ENCODE peak calls at places on chromosomes 16 and 17, in eight cellular contexts. One of them, this sample, is unnamed.

GRCh38 chr16:74901606-74902005 is 83.3 kb downstream of the WDR59 start:
- DNase-seq in activated T-helper 1 cell treated with anti-CD3 and anti-CD28 coated beads, Interleukin-2, amount 50 U/mL, for 16 hours: no peak
- DNase-seq in NCI-H1436: no peak
- DNase-seq in T-helper 2 cell: no peak
- DNase-seq in HFFc6: no peak
- DNase-seq in nucleus accumbens: no peak
- DNase-seq in NCI-H1048: no peak
- DNase-seq in GM03348: no peak
- DNase-seq in this sample: no peak

GRCh38 chr16:3529175-3529574 is 28.4 kb downstream of the CLUAP1 start:
- DNase-seq in NCI-H1436: no peak
- DNase-seq in nucleus accumbens: no peak
- DNase-seq in HFFc6: no peak
- DNase-seq in T-helper 2 cell: no peak
- DNase-seq in GM03348: no peak
- DNase-seq in activated T-helper 1 cell treated with anti-CD3 and anti-CD28 coated beads, Interleukin-2, amount 50 U/mL, for 16 hours: no peak
- DNase-seq in NCI-H1048: no peak
- DNase-seq in this sample: no peak

GRCh38 chr17:42387663-42388380 is 420 bp downstream of the STAT3 start:
- DNase-seq in activated T-helper 1 cell treated with anti-CD3 and anti-CD28 coated beads, Interleukin-2, amount 50 U/mL, for 16 hours: peak
- DNase-seq in nucleus accumbens: no peak
- DNase-seq in NCI-H1436: no peak
- DNase-seq in GM03348: peak
- DNase-seq in NCI-H1048: no peak
- DNase-seq in HFFc6: no peak
- DNase-seq in T-helper 2 cell: peak
- DNase-seq in this sample: peak

GRCh38 chr17:15999974-16000827 is 577 bp downstream of the TTC19 start:
- DNase-seq in GM03348: peak
- DNase-seq in nucleus accumbens: no peak
- DNase-seq in NCI-H1436: no peak
- DNase-seq in HFFc6: peak
- DNase-seq in activated T-helper 1 cell treated with anti-CD3 and anti-CD28 coated beads, Interleukin-2, amount 50 U/mL, for 16 hours: no peak
- DNase-seq in T-helper 2 cell: no peak
- DNase-seq in NCI-H1048: no peak
- DNase-seq in this sample: peak

GRCh38 chr16:66905633-66906539 is 12.8 kb downstream of the CDH16 start:
- DNase-seq in GM03348: no peak
- DNase-seq in activated T-helper 1 cell treated with anti-CD3 and anti-CD28 coated beads, Interleukin-2, amount 50 U/mL, for 16 hours: no peak
- DNase-seq in nucleus accumbens: no peak
- DNase-seq in HFFc6: no peak
- DNase-seq in NCI-H1048: peak
- DNase-seq in T-helper 2 cell: no peak
- DNase-seq in NCI-H1436: peak
- DNase-seq in this sample: no peak

GRCh38 chr17:81832608-81833159 is 407 bp downstream of the MCRIP1 start:
- DNase-seq in T-helper 2 cell: peak
- DNase-seq in GM03348: peak
- DNase-seq in NCI-H1436: no peak
- DNase-seq in nucleus accumbens: no peak
- DNase-seq in activated T-helper 1 cell treated with anti-CD3 and anti-CD28 coated beads, Interleukin-2, amount 50 U/mL, for 16 hours: peak
- DNase-seq in NCI-H1048: peak
- DNase-seq in HFFc6: peak
- DNase-seq in this sample: peak

GRCh38 chr17:61713035-61713434 is 122.0 kb upstream of the NACA2 start:
- DNase-seq in T-helper 2 cell: no peak
- DNase-seq in activated T-helper 1 cell treated with anti-CD3 and anti-CD28 coated beads, Interleukin-2, amount 50 U/mL, for 16 hours: no peak
- DNase-seq in NCI-H1048: no peak
- DNase-seq in HFFc6: no peak
- DNase-seq in nucleus accumbens: no peak
- DNase-seq in NCI-H1436: no peak
- DNase-seq in GM03348: no peak
- DNase-seq in this sample: no peak

GRCh38 chr16:73301984-73302383 is 254.1 kb upstream of the ZFHX3 start:
- DNase-seq in GM03348: no peak
- DNase-seq in HFFc6: no peak
- DNase-seq in activated T-helper 1 cell treated with anti-CD3 and anti-CD28 coated beads, Interleukin-2, amount 50 U/mL, for 16 hours: no peak
- DNase-seq in NCI-H1436: no peak
- DNase-seq in NCI-H1048: no peak
- DNase-seq in T-helper 2 cell: no peak
- DNase-seq in nucleus accumbens: no peak
- DNase-seq in this sample: no peak

GRCh38 chr16:67530013-67530939 is 1.6 kb downstream of the RIPOR1 start:
- DNase-seq in NCI-H1048: no peak
- DNase-seq in T-helper 2 cell: no peak
- DNase-seq in GM03348: peak
- DNase-seq in nucleus accumbens: peak
- DNase-seq in NCI-H1436: no peak
- DNase-seq in activated T-helper 1 cell treated with anti-CD3 and anti-CD28 coated beads, Interleukin-2, amount 50 U/mL, for 16 hours: no peak
- DNase-seq in HFFc6: peak
- DNase-seq in this sample: peak

GRCh38 chr16:1791256-1791942 is 2.1 kb downstream of the IGFALS start:
- DNase-seq in nucleus accumbens: no peak
- DNase-seq in NCI-H1436: no peak
- DNase-seq in NCI-H1048: no peak
- DNase-seq in GM03348: no peak
- DNase-seq in activated T-helper 1 cell treated with anti-CD3 and anti-CD28 coated beads, Interleukin-2, amount 50 U/mL, for 16 hours: no peak
- DNase-seq in HFFc6: no peak
- DNase-seq in T-helper 2 cell: no peak
- DNase-seq in this sample: no peak

GRCh38 chr17:40019140-40019991 is 4.1 kb downstream of the CSF3 start:
- DNase-seq in nucleus accumbens: no peak
- DNase-seq in GM03348: peak
- DNase-seq in T-helper 2 cell: no peak
- DNase-seq in activated T-helper 1 cell treated with anti-CD3 and anti-CD28 coated beads, Interleukin-2, amount 50 U/mL, for 16 hours: no peak
- DNase-seq in HFFc6: peak
- DNase-seq in NCI-H1436: no peak
- DNase-seq in NCI-H1048: no peak
- DNase-seq in this sample: peak

GRCh38 chr17:72145972-72146755 is 25.3 kb downstream of the SOX9 start:
- DNase-seq in nucleus accumbens: no peak
- DNase-seq in activated T-helper 1 cell treated with anti-CD3 and anti-CD28 coated beads, Interleukin-2, amount 50 U/mL, for 16 hours: no peak
- DNase-seq in T-helper 2 cell: no peak
- DNase-seq in NCI-H1048: no peak
- DNase-seq in HFFc6: peak
- DNase-seq in NCI-H1436: no peak
- DNase-seq in GM03348: no peak
- DNase-seq in this sample: peak

GRCh38 chr17:28897769-28898259 is 281 bp upstream of the FLOT2 start:
- DNase-seq in T-helper 2 cell: no peak
- DNase-seq in nucleus accumbens: no peak
- DNase-seq in NCI-H1436: no peak
- DNase-seq in GM03348: no peak
- DNase-seq in HFFc6: no peak
- DNase-seq in NCI-H1048: no peak
- DNase-seq in activated T-helper 1 cell treated with anti-CD3 and anti-CD28 coated beads, Interleukin-2, amount 50 U/mL, for 16 hours: no peak
- DNase-seq in this sample: no peak

GRCh38 chr17:28949185-28950016 is 1.9 kb downstream of the PHF12 start:
- DNase-seq in nucleus accumbens: peak
- DNase-seq in GM03348: peak
- DNase-seq in activated T-helper 1 cell treated with anti-CD3 and anti-CD28 coated beads, Interleukin-2, amount 50 U/mL, for 16 hours: peak
- DNase-seq in NCI-H1048: no peak
- DNase-seq in T-helper 2 cell: peak
- DNase-seq in HFFc6: peak
- DNase-seq in NCI-H1436: peak
- DNase-seq in this sample: peak

GRCh38 chr16:70156207-70156978 is 17.2 kb upstream of the CLEC18C start:
- DNase-seq in NCI-H1048: no peak
- DNase-seq in activated T-helper 1 cell treated with anti-CD3 and anti-CD28 coated beads, Interleukin-2, amount 50 U/mL, for 16 hours: no peak
- DNase-seq in nucleus accumbens: no peak
- DNase-seq in T-helper 2 cell: no peak
- DNase-seq in NCI-H1436: no peak
- DNase-seq in GM03348: peak
- DNase-seq in HFFc6: no peak
- DNase-seq in this sample: no peak

GRCh38 chr16:23148513-23149266 is 562 bp downstream of the USP31 start:
- DNase-seq in activated T-helper 1 cell treated with anti-CD3 and anti-CD28 coated beads, Interleukin-2, amount 50 U/mL, for 16 hours: peak
- DNase-seq in NCI-H1436: peak
- DNase-seq in HFFc6: peak
- DNase-seq in GM03348: peak
- DNase-seq in NCI-H1048: no peak
- DNase-seq in nucleus accumbens: peak
- DNase-seq in T-helper 2 cell: peak
- DNase-seq in this sample: peak

GRCh38 chr17:9802294-9802693 is 10.9 kb upstream of the DHRS7C start:
- DNase-seq in T-helper 2 cell: no peak
- DNase-seq in nucleus accumbens: no peak
- DNase-seq in NCI-H1436: no peak
- DNase-seq in NCI-H1048: no peak
- DNase-seq in GM03348: peak
- DNase-seq in HFFc6: peak
- DNase-seq in activated T-helper 1 cell treated with anti-CD3 and anti-CD28 coated beads, Interleukin-2, amount 50 U/mL, for 16 hours: no peak
- DNase-seq in this sample: peak

GRCh38 chr17:39702901-39703893 is 3.3 kb downstream of the ERBB2 start:
- DNase-seq in NCI-H1436: no peak
- DNase-seq in nucleus accumbens: no peak
- DNase-seq in GM03348: no peak
- DNase-seq in activated T-helper 1 cell treated with anti-CD3 and anti-CD28 coated beads, Interleukin-2, amount 50 U/mL, for 16 hours: no peak
- DNase-seq in NCI-H1048: no peak
- DNase-seq in HFFc6: no peak
- DNase-seq in T-helper 2 cell: no peak
- DNase-seq in this sample: no peak

GRCh38 chr16:19698480-19699465 is 19.3 kb downstream of the KNOP1 start:
- DNase-seq in NCI-H1048: no peak
- DNase-seq in nucleus accumbens: no peak
- DNase-seq in GM03348: peak
- DNase-seq in activated T-helper 1 cell treated with anti-CD3 and anti-CD28 coated beads, Interleukin-2, amount 50 U/mL, for 16 hours: no peak
- DNase-seq in T-helper 2 cell: no peak
- DNase-seq in HFFc6: no peak
- DNase-seq in NCI-H1436: no peak
- DNase-seq in this sample: no peak

GRCh38 chr17:64118452-64118979 is 11.4 kb downstream of the ERN1 start:
- DNase-seq in NCI-H1436: no peak
- DNase-seq in HFFc6: no peak
- DNase-seq in NCI-H1048: no peak
- DNase-seq in activated T-helper 1 cell treated with anti-CD3 and anti-CD28 coated beads, Interleukin-2, amount 50 U/mL, for 16 hours: no peak
- DNase-seq in T-helper 2 cell: no peak
- DNase-seq in GM03348: peak
- DNase-seq in nucleus accumbens: no peak
- DNase-seq in this sample: peak